ENCODE peak calls at places on chromosomes 12 and 14, in ten cellular contexts. One of them, this sample, is unnamed.

GRCh38 chr12:18998343-18999270 is 130.9 kb upstream of the PLEKHA5 start:
- DNase-seq in SJSA1: peak; percentile 69
- DNase-seq in hepatocyte: peak; percentile 35
- DNase-seq in psoas muscle: no peak
- DNase-seq in ovary: no peak
- DNase-seq in spleen: no peak
- DNase-seq in pancreas: no peak
- DNase-seq in Peyer's patch: no peak
- DNase-seq in body of pancreas: no peak
- DNase-seq in CD4-positive, CD25-positive, alpha-beta regulatory T cell: no peak
- DNase-seq in this sample: no peak

GRCh38 chr14:76958020-76958965 is 70.2 kb downstream of the IRF2BPL start:
- DNase-seq in SJSA1: no peak
- DNase-seq in hepatocyte: no peak
- DNase-seq in psoas muscle: no peak
- DNase-seq in ovary: no peak
- DNase-seq in spleen: no peak
- DNase-seq in pancreas: no peak
- DNase-seq in Peyer's patch: no peak
- DNase-seq in body of pancreas: no peak
- DNase-seq in CD4-positive, CD25-positive, alpha-beta regulatory T cell: no peak
- DNase-seq in this sample: no peak

GRCh38 chr12:108773798-108774788 is 42.8 kb upstream of the CORO1C start:
- DNase-seq in SJSA1: no peak
- DNase-seq in hepatocyte: peak; percentile 31
- DNase-seq in psoas muscle: peak; percentile 94
- DNase-seq in ovary: peak; percentile 80
- DNase-seq in spleen: peak; percentile 84
- DNase-seq in pancreas: no peak
- DNase-seq in Peyer's patch: peak; percentile 79
- DNase-seq in body of pancreas: peak; percentile 72
- DNase-seq in CD4-positive, CD25-positive, alpha-beta regulatory T cell: no peak
- DNase-seq in this sample: no peak

GRCh38 chr14:54658836-54659235 is 91.9 kb downstream of the SAMD4A start:
- DNase-seq in SJSA1: no peak
- DNase-seq in hepatocyte: no peak
- DNase-seq in psoas muscle: no peak
- DNase-seq in ovary: no peak
- DNase-seq in spleen: no peak
- DNase-seq in pancreas: no peak
- DNase-seq in Peyer's patch: no peak
- DNase-seq in body of pancreas: no peak
- DNase-seq in CD4-positive, CD25-positive, alpha-beta regulatory T cell: no peak
- DNase-seq in this sample: no peak

GRCh38 chr12:132407525-132407924 is 78.1 kb upstream of the GALNT9 start:
- DNase-seq in SJSA1: no peak
- DNase-seq in hepatocyte: no peak
- DNase-seq in psoas muscle: peak; percentile 60
- DNase-seq in ovary: no peak
- DNase-seq in spleen: no peak
- DNase-seq in pancreas: no peak
- DNase-seq in Peyer's patch: no peak
- DNase-seq in body of pancreas: no peak
- DNase-seq in CD4-positive, CD25-positive, alpha-beta regulatory T cell: no peak
- DNase-seq in this sample: no peak

GRCh38 chr12:54036620-54037359 is 3.9 kb downstream of the HOXC5 start:
- DNase-seq in SJSA1: no peak
- DNase-seq in hepatocyte: no peak
- DNase-seq in psoas muscle: peak; percentile 72
- DNase-seq in ovary: peak; percentile 56
- DNase-seq in spleen: peak; percentile 62
- DNase-seq in pancreas: no peak
- DNase-seq in Peyer's patch: no peak
- DNase-seq in body of pancreas: no peak
- DNase-seq in CD4-positive, CD25-positive, alpha-beta regulatory T cell: no peak
- DNase-seq in this sample: no peak

GRCh38 chr14:66434464-66434863 is 51.7 kb upstream of the CCDC196 start:
- DNase-seq in SJSA1: no peak
- DNase-seq in hepatocyte: no peak
- DNase-seq in psoas muscle: no peak
- DNase-seq in ovary: no peak
- DNase-seq in spleen: no peak
- DNase-seq in pancreas: no peak
- DNase-seq in Peyer's patch: no peak
- DNase-seq in body of pancreas: no peak
- DNase-seq in CD4-positive, CD25-positive, alpha-beta regulatory T cell: no peak
- DNase-seq in this sample: no peak

GRCh38 chr12:64890873-64891468 is 66.5 kb downstream of the TBC1D30 start:
- DNase-seq in SJSA1: peak; percentile 45
- DNase-seq in hepatocyte: peak; percentile 83
- DNase-seq in psoas muscle: no peak
- DNase-seq in ovary: no peak
- DNase-seq in spleen: no peak
- DNase-seq in pancreas: no peak
- DNase-seq in Peyer's patch: no peak
- DNase-seq in body of pancreas: peak; percentile 9
- DNase-seq in CD4-positive, CD25-positive, alpha-beta regulatory T cell: peak; percentile 61
- DNase-seq in this sample: peak; percentile 65

GRCh38 chr12:4899361-4899760 is 10.3 kb upstream of the KCNA1 start:
- DNase-seq in SJSA1: no peak
- DNase-seq in hepatocyte: no peak
- DNase-seq in psoas muscle: no peak
- DNase-seq in ovary: no peak
- DNase-seq in spleen: no peak
- DNase-seq in pancreas: no peak
- DNase-seq in Peyer's patch: no peak
- DNase-seq in body of pancreas: no peak
- DNase-seq in CD4-positive, CD25-positive, alpha-beta regulatory T cell: no peak
- DNase-seq in this sample: no peak

GRCh38 chr14:64217318-64217717 is 76.9 kb downstream of the ESR2 start:
- DNase-seq in SJSA1: no peak
- DNase-seq in hepatocyte: no peak
- DNase-seq in psoas muscle: no peak
- DNase-seq in ovary: no peak
- DNase-seq in spleen: no peak
- DNase-seq in pancreas: no peak
- DNase-seq in Peyer's patch: peak; percentile 68
- DNase-seq in body of pancreas: no peak
- DNase-seq in CD4-positive, CD25-positive, alpha-beta regulatory T cell: no peak
- DNase-seq in this sample: no peak

GRCh38 chr12:64097346-64098105 is 124.6 kb downstream of the KICS2 start:
- DNase-seq in SJSA1: no peak
- DNase-seq in hepatocyte: no peak
- DNase-seq in psoas muscle: no peak
- DNase-seq in ovary: no peak
- DNase-seq in spleen: no peak
- DNase-seq in pancreas: no peak
- DNase-seq in Peyer's patch: no peak
- DNase-seq in body of pancreas: no peak
- DNase-seq in CD4-positive, CD25-positive, alpha-beta regulatory T cell: no peak
- DNase-seq in this sample: no peak

GRCh38 chr14:67461341-67461985 is 27.1 kb downstream of the TMEM229B start:
- DNase-seq in SJSA1: no peak
- DNase-seq in hepatocyte: no peak
- DNase-seq in psoas muscle: no peak
- DNase-seq in ovary: no peak
- DNase-seq in spleen: no peak
- DNase-seq in pancreas: peak; percentile 45
- DNase-seq in Peyer's patch: no peak
- DNase-seq in body of pancreas: peak; percentile 50
- DNase-seq in CD4-positive, CD25-positive, alpha-beta regulatory T cell: no peak
- DNase-seq in this sample: no peak

GRCh38 chr12:46944104-46944503 is 118.3 kb upstream of the SLC38A4 start:
- DNase-seq in SJSA1: peak; percentile 99
- DNase-seq in hepatocyte: peak; percentile 47
- DNase-seq in psoas muscle: no peak
- DNase-seq in ovary: no peak
- DNase-seq in spleen: no peak
- DNase-seq in pancreas: no peak
- DNase-seq in Peyer's patch: no peak
- DNase-seq in body of pancreas: peak; percentile 12
- DNase-seq in CD4-positive, CD25-positive, alpha-beta regulatory T cell: peak; percentile 3
- DNase-seq in this sample: peak; percentile 37

GRCh38 chr14:92490239-92490959 is 23.2 kb upstream of the RIN3 start:
- DNase-seq in SJSA1: no peak
- DNase-seq in hepatocyte: no peak
- DNase-seq in psoas muscle: no peak
- DNase-seq in ovary: no peak
- DNase-seq in spleen: peak; percentile 59
- DNase-seq in pancreas: no peak
- DNase-seq in Peyer's patch: no peak
- DNase-seq in body of pancreas: no peak
- DNase-seq in CD4-positive, CD25-positive, alpha-beta regulatory T cell: no peak
- DNase-seq in this sample: no peak
- H3K9me3 ChIP-seq in SJSA1: no peaks in the 10 kb centered on the region
- H3K9me3 ChIP-seq in hepatocyte: no peaks in the 10 kb centered on the region
- H3K9me3 ChIP-seq in psoas muscle: no peaks in the 10 kb centered on the region
- H3K9me3 ChIP-seq in ovary: no peaks in the 10 kb centered on the region
- H3K9me3 ChIP-seq in spleen: no peaks in the 10 kb centered on the region
- H3K9me3 ChIP-seq in pancreas: no peaks in the 10 kb centered on the region
- H3K9me3 ChIP-seq in Peyer's patch: no peaks in the 10 kb centered on the region
- H3K9me3 ChIP-seq in body of pancreas: no peaks in the 10 kb centered on the region
- H3K9me3 ChIP-seq in CD4-positive, CD25-positive, alpha-beta regulatory T cell: no peaks in the 10 kb centered on the region
- H3K9me3 ChIP-seq in this sample: no peaks in the 10 kb centered on the region

GRCh38 chr12:55647027-55647426 is 10.3 kb downstream of the OR10P1 start:
- DNase-seq in SJSA1: no peak
- DNase-seq in hepatocyte: no peak
- DNase-seq in psoas muscle: no peak
- DNase-seq in ovary: no peak
- DNase-seq in spleen: no peak
- DNase-seq in pancreas: no peak
- DNase-seq in Peyer's patch: no peak
- DNase-seq in body of pancreas: no peak
- DNase-seq in CD4-positive, CD25-positive, alpha-beta regulatory T cell: no peak
- DNase-seq in this sample: no peak
- H3K9me3 ChIP-seq in SJSA1: no peaks in the 10 kb centered on the region
- H3K9me3 ChIP-seq in hepatocyte: no peaks in the 10 kb centered on the region
- H3K9me3 ChIP-seq in psoas muscle: no peaks in the 10 kb centered on the region
- H3K9me3 ChIP-seq in ovary: no peaks in the 10 kb centered on the region
- H3K9me3 ChIP-seq in spleen: peaks cover 3% of the 10 kb centered on the region
- H3K9me3 ChIP-seq in pancreas: no peaks in the 10 kb centered on the region
- H3K9me3 ChIP-seq in Peyer's patch: peaks cover 9% of the 10 kb centered on the region
- H3K9me3 ChIP-seq in body of pancreas: no peaks in the 10 kb centered on the region
- H3K9me3 ChIP-seq in CD4-positive, CD25-positive, alpha-beta regulatory T cell: no peaks in the 10 kb centered on the region
- H3K9me3 ChIP-seq in this sample: peaks cover 2% of the 10 kb centered on the region

DNA sequence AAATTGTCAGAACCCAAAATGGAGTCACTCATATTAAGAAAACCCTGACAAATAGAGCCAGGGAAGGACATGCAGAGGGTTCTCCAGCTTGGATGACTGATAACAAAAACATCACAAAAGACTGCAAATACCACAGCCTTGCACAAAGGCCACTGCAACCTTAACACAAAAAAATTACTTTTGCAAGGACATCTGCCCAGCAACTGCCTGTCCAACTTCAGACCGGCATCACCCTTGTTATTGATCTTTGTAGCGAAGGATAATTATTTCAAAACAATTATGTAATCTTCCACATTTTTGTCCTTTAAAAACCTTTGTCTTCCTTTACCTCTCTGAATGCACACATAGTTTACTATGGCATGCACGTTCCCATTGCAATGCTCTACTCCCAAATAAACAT is 100.6 kb upstream of the TBX3 start:
- DNase-seq in SJSA1: no peak
- DNase-seq in hepatocyte: no peak
- DNase-seq in psoas muscle: no peak
- DNase-seq in ovary: no peak
- DNase-seq in spleen: no peak
- DNase-seq in pancreas: no peak
- DNase-seq in Peyer's patch: no peak
- DNase-seq in body of pancreas: no peak
- DNase-seq in CD4-positive, CD25-positive, alpha-beta regulatory T cell: no peak
- DNase-seq in this sample: no peak
- H3K9me3 ChIP-seq in SJSA1: no peaks in the 10 kb centered on the region
- H3K9me3 ChIP-seq in hepatocyte: no peaks in the 10 kb centered on the region
- H3K9me3 ChIP-seq in psoas muscle: no peaks in the 10 kb centered on the region
- H3K9me3 ChIP-seq in ovary: no peaks in the 10 kb centered on the region
- H3K9me3 ChIP-seq in spleen: no peaks in the 10 kb centered on the region
- H3K9me3 ChIP-seq in pancreas: no peaks in the 10 kb centered on the region
- H3K9me3 ChIP-seq in Peyer's patch: no peaks in the 10 kb centered on the region
- H3K9me3 ChIP-seq in body of pancreas: no peaks in the 10 kb centered on the region
- H3K9me3 ChIP-seq in CD4-positive, CD25-positive, alpha-beta regulatory T cell: no peaks in the 10 kb centered on the region
- H3K9me3 ChIP-seq in this sample: no peaks in the 10 kb centered on the region

DNA sequence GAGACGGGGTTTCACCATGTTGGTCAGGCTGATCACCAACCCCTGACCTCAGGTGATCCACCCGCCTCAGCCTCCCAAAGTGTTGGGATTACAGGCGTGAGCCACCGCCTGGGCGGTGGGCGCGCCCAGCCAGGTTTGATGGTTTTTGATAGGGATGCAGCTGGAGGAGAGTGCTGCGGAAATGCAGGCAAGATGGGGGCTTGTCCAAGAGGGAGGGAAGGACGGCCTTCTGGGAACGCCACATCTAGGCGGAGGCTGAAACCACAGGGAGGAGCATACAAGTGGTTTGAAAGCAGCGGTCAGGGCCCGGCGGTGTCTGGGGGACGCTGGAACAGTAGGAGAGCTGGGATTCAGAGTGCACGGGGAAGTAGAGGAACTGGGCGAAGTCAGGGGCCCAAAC is 134.6 kb downstream of the VRK1 start:
- DNase-seq in SJSA1: no peak
- DNase-seq in hepatocyte: no peak
- DNase-seq in psoas muscle: no peak
- DNase-seq in ovary: no peak
- DNase-seq in spleen: no peak
- DNase-seq in pancreas: no peak
- DNase-seq in Peyer's patch: no peak
- DNase-seq in body of pancreas: no peak
- DNase-seq in CD4-positive, CD25-positive, alpha-beta regulatory T cell: no peak
- DNase-seq in this sample: no peak
- H3K9me3 ChIP-seq in SJSA1: no peaks in the 10 kb centered on the region
- H3K9me3 ChIP-seq in hepatocyte: no peaks in the 10 kb centered on the region
- H3K9me3 ChIP-seq in psoas muscle: no peaks in the 10 kb centered on the region
- H3K9me3 ChIP-seq in ovary: no peaks in the 10 kb centered on the region
- H3K9me3 ChIP-seq in spleen: no peaks in the 10 kb centered on the region
- H3K9me3 ChIP-seq in pancreas: no peaks in the 10 kb centered on the region
- H3K9me3 ChIP-seq in Peyer's patch: no peaks in the 10 kb centered on the region
- H3K9me3 ChIP-seq in body of pancreas: no peaks in the 10 kb centered on the region
- H3K9me3 ChIP-seq in CD4-positive, CD25-positive, alpha-beta regulatory T cell: no peaks in the 10 kb centered on the region
- H3K9me3 ChIP-seq in this sample: no peaks in the 10 kb centered on the region

DNA sequence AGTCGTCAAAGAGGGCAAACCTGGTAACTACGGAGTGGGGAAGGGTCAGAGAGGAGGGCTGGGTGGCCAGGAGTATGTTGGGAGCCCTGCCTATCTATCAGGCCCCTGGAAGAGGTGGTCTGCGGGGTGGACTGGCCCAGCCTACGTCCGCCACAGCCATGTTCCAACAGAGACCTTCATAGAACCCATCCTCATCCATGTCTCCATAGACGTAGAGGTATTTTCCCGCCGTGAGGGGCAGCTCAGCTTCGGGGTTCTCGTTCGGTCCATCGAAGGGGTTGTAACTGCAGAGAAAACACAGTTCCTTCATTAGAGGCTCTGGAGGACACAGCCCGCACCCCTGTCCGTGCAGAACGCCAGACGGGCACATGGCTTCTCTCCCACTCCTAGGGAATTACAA is 107.3 kb downstream of the PIWIL1 start:
- DNase-seq in SJSA1: no peak
- DNase-seq in hepatocyte: no peak
- DNase-seq in psoas muscle: no peak
- DNase-seq in ovary: no peak
- DNase-seq in spleen: no peak
- DNase-seq in pancreas: no peak
- DNase-seq in Peyer's patch: no peak
- DNase-seq in body of pancreas: no peak
- DNase-seq in CD4-positive, CD25-positive, alpha-beta regulatory T cell: no peak
- DNase-seq in this sample: no peak
- H3K9me3 ChIP-seq in SJSA1: peaks cover 6% of the 10 kb centered on the region
- H3K9me3 ChIP-seq in hepatocyte: no peaks in the 10 kb centered on the region
- H3K9me3 ChIP-seq in psoas muscle: no peaks in the 10 kb centered on the region
- H3K9me3 ChIP-seq in ovary: no peaks in the 10 kb centered on the region
- H3K9me3 ChIP-seq in spleen: no peaks in the 10 kb centered on the region
- H3K9me3 ChIP-seq in pancreas: no peaks in the 10 kb centered on the region
- H3K9me3 ChIP-seq in Peyer's patch: no peaks in the 10 kb centered on the region
- H3K9me3 ChIP-seq in body of pancreas: no peaks in the 10 kb centered on the region
- H3K9me3 ChIP-seq in CD4-positive, CD25-positive, alpha-beta regulatory T cell: no peaks in the 10 kb centered on the region
- H3K9me3 ChIP-seq in this sample: no peaks in the 10 kb centered on the region